ENCODE peak calls at places on chromosome X, in nine cellular contexts. K, Y, M, N, D, F, J, C and B are unnamed samples.

GRCh38 chrX:136711147-136711546 is 63.2 kb downstream of the CD40LG start:
- DNase-seq in D (no peak), N (peak), J (peak), K (no peak), F (peak), Y (peak), C (peak), M (no peak), B (no peak)

GRCh38 chrX:13131511-13132137 is 87.2 kb upstream of the FAM9C start:
- DNase-seq in Y (no peak), K (no peak), M (no peak), N (no peak), D (no peak), C (peak), J (no peak), F (no peak), B (no peak)

GRCh38 chrX:56765816-56766553 is 36.9 kb downstream of the NBDY start:
- DNase-seq in M (no peak), D (no peak), Y (no peak), J (no peak), N (no peak), C (peak), F (no peak), K (no peak), B (no peak)

GRCh38 chrX:81957900-81958545 is 756.1 kb downstream of the SH3BGRL start:
- DNase-seq in K (no peak), D (peak), Y (peak), J (peak), N (peak), C (no peak), M (no peak), F (no peak), B (no peak)

GRCh38 chrX:137930562-137930961 is 364.6 kb downstream of the ZIC3 start:
- DNase-seq in M (no peak), N (no peak), Y (no peak), F (no peak), D (no peak), C (no peak), K (no peak), J (no peak), B (no peak)

GRCh38 chrX:154529206-154529612 is 13.2 kb upstream of the FAM3A start:
- DNase-seq in M (no peak), Y (no peak), F (no peak), N (no peak), C (peak), K (no peak), J (no peak), D (no peak), B (no peak)

GRCh38 chrX:102042706-102043325 is 82.7 kb upstream of the TCEAL2 start:
- DNase-seq in J (no peak), M (peak), N (peak), F (no peak), D (no peak), K (no peak), C (no peak), Y (no peak), B (no peak)

GRCh38 chrX:65841263-65841662 is 173.8 kb downstream of the MSN start:
- DNase-seq in F (no peak), M (no peak), C (no peak), D (no peak), N (no peak), J (no peak), Y (no peak), K (no peak), B (no peak)

GRCh38 chrX:12973561-12974216 is 1.2 kb upstream of the TMSB4X start:
- DNase-seq in C (no peak), N (no peak), D (no peak), M (no peak), K (no peak), J (peak), Y (no peak), F (no peak), B (no peak)

GRCh38 chrX:64202808-64203320 is 2.6 kb downstream of the AMER1 start:
- DNase-seq in K (no peak), F (no peak), C (no peak), J (no peak), D (no peak), M (no peak), N (no peak), Y (no peak), B (no peak)

GRCh38 chrX:53831662-53832635 is 145.4 kb upstream of the HUWE1 start:
- DNase-seq in F (peak), M (no peak), Y (peak), C (peak), N (peak), D (peak), K (no peak), J (peak), B (no peak)

GRCh38 chrX:53678667-53679066 is 7.9 kb downstream of the HUWE1 start:
- DNase-seq in M (no peak), F (no peak), Y (no peak), J (peak), D (no peak), N (peak), K (no peak), C (peak), B (no peak)

GRCh38 chrX:82218361-82218760 is 1016.5 kb downstream of the SH3BGRL start:
- DNase-seq in M (no peak), Y (peak), D (peak), N (peak), F (no peak), C (no peak), K (no peak), J (peak), B (no peak)

GRCh38 chrX:25503826-25504225 is 488.1 kb upstream of the ARX start:
- DNase-seq in Y (no peak), M (no peak), N (no peak), J (no peak), D (no peak), K (no peak), F (no peak), C (no peak), B (no peak)

GRCh38 chrX:45135616-45136015 is 65.1 kb downstream of the DIPK2B start:
- DNase-seq in K (no peak), D (no peak), M (no peak), N (no peak), C (no peak), J (no peak), F (no peak), Y (no peak), B (no peak)
- H3K4me3 ChIP-seq in K (no peak), D (no peak), M (no peak), N (no peak), C (no peak), J (no peak), F (no peak), Y (no peak), B (no peak)

GRCh38 chrX:151973262-151973661 is 1.2 kb downstream of the GABRE start:
- DNase-seq in J (no peak), K (no peak), D (no peak), F (no peak), Y (no peak), N (peak), C (no peak), M (no peak), B (no peak)
- H3K4me3 ChIP-seq in J (no peak), K (no peak), D (no peak), F (peak), Y (peak), N (peak), C (no peak), M (peak), B (peak)

GRCh38 chrX:48540480-48540879 is 966 bp downstream of the TBC1D25 start:
- DNase-seq in Y (no peak), F (no peak), J (peak), D (no peak), N (no peak), M (no peak), K (no peak), C (no peak), B (no peak)
- H3K4me3 ChIP-seq in Y (peak), F (peak), J (peak), D (no peak), N (peak), M (peak), K (peak), C (peak), B (peak)

DNA sequence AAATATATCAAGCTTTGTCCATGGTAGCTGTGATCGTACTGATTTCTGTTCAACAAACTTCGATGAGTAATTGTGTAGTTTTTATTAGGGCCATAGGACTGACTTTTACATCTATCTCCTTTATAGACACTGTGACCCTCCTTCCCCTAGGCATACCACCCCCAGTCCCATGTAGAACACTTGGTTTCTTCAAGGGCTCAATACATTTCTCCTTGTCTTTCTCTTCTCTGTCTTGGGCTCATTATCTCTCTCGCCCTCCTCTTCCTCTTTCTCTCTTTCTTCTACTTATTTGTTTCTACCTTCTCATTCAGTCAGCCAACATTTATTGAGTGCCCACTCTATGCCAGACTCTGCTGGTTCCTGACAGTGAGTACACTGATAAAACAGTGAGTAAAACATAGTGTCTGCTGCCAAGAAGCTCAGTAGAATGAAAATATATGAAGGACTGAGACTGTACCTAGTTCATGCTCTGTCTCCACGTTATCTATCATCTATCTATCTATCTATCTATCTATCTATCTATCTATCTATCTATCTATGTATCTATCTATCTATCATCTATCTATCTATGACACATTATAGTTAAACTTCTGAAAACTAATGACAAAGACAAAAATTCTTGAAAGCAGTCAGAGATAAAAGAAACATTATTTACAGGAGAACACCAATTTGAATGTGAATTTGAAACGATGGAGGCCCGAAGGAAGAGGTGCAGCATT is 122.8 kb downstream of the RBMX2 start:
- DNase-seq in F (no peak), N (no peak), J (no peak), Y (no peak), K (no peak), M (no peak), D (no peak), C (no peak), B (no peak)
- H3K4me3 ChIP-seq in F (no peak), N (no peak), J (no peak), Y (no peak), K (no peak), M (no peak), D (no peak), C (peak), B (no peak)

DNA sequence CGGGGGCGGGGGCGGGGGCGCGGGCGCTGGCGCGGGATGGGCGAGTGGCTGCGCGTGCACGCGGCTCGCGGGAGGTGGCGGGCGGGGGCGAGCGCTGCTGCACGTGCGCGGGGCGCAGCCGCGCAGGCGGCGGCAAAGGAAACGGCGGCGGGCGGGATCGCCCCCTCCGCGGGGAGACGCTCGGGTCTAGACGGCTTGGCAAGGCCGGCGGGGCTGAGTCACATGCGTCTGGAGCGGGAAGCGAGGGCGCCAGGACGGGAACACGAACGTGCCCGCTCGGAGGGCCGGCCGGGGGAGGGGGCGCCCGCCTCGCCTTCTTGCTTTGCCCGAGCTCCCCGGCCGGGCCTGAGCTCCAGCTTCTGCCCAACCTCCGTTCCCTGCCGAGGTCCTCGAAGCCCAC is 4.3 kb upstream of the HAUS7 start:
- DNase-seq in D (no peak), F (no peak), Y (no peak), J (peak), M (no peak), C (peak), K (peak), N (peak), B (no peak)
- H3K4me3 ChIP-seq in D (no peak), F (no peak), Y (no peak), J (no peak), M (no peak), C (no peak), K (no peak), N (peak), B (no peak)

DNA sequence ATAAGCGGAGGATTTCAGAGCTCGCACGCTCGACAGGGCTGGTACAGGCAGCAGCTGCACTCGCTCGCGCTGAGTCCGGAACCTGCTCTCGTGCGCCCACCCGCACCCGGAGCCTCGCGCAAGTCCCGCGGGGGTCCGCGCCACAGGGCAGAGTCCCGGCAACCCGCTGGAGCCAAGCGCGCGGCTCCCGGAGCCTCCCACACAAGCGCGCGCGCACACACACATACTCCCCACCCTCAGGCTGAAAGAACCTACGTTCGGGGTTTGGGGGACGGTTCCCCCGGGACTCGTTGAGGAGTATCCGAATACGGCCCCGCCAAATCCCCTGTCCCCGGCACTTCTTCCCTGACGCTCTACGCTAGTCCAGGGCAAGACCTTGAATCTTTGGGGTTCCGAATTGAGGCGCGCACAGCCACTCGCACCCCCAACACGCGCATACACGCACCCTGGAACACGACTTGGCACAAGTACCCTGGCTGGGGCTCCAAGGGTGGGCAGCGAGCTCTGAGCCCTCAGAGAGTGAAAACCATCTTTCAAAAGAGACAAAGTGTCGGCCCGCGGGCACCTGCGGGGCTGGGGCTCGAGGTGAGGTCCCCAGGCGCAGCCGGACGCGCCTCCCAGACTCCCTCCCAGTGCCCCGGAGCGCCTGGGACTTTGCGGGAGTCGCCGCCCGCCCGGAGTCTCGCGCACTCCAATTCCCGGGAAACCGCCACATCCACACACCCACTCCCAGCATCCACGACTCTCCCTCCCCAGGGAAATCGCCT is 942 bp downstream of the ANOS1 start:
- DNase-seq in Y (peak), N (no peak), J (peak), M (no peak), F (no peak), D (no peak), K (no peak), C (no peak), B (no peak)
- H3K4me3 ChIP-seq in Y (no peak), N (peak), J (peak), M (peak), F (peak), D (peak), K (no peak), C (peak), B (peak)

DNA sequence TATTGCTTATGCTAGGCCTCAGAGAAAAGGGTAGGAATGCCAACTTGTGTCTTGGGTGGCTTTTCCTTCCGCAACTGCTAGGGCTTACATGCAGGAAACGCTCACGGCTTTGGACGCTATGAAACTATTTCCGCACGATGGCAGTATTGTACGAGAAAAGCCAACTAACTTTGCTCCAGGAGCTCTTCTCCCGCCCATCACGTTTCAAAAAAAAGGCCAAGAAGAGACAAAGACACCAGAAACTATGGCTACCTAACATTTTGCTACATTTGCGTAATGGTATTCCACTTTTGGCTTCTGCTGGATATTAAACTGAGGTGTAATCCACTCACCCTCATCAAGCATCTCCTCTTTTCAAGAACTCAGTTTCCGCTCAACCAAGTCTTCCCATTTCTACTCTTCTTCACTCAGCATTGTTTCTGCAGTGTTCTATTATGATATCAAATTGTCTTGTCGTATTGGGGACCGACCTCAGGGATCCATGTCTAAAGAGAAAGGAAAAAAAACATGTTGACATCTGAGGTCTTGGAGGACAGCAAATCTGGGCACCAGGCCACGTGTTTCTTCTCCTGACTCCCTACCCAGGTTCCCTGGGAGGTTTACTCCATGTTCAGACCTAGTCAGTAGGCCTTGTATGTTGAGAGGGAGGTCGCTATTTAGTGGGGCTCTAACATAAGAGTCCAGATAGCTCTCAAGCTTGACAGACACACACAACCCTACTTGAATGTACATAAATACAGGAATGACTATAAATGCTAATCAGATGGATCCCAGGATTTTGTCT is 239.4 kb upstream of the STK26 start:
- DNase-seq in Y (no peak), M (peak), C (no peak), F (peak), N (no peak), J (no peak), D (no peak), K (no peak), B (no peak)
- H3K4me3 ChIP-seq in Y (no peak), M (no peak), C (no peak), F (peak), N (no peak), J (no peak), D (no peak), K (no peak), B (no peak)

GRCh38 chrX:19772306-19772705 is 115.1 kb downstream of the SH3KBP1 start:
- DNase-seq in Y (no peak), C (peak), F (no peak), K (no peak), N (no peak), J (no peak), D (no peak), M (no peak), B (no peak)
- H3K4me3 ChIP-seq in Y (no peak), C (no peak), F (no peak), K (peak), N (no peak), J (no peak), D (no peak), M (no peak), B (no peak)

GRCh38 chrX:39534949-39535348 is 562.8 kb downstream of the BCOR start:
- DNase-seq in D (no peak), M (no peak), F (no peak), Y (no peak), J (no peak), N (no peak), C (no peak), K (no peak), B (no peak)
- H3K4me3 ChIP-seq in D (no peak), M (no peak), F (no peak), Y (no peak), J (no peak), N (no peak), C (no peak), K (no peak), B (no peak)

GRCh38 chrX:110944323-110944761 is 148.7 kb upstream of the CHRDL1 start:
- DNase-seq in K (no peak), F (no peak), M (no peak), C (no peak), N (no peak), J (peak), D (peak), Y (peak), B (no peak)
- H3K4me3 ChIP-seq in K (no peak), F (peak), M (no peak), C (peak), N (no peak), J (peak), D (peak), Y (peak), B (no peak)